ENCODE peak calls at places on chromosome 13, in four cellular contexts. J, S, G and Y are unnamed samples.

GRCh38 chr13:48493076-48493765 is 39.7 kb downstream of the RCBTB2 start:
- DNase-seq in J (no peak), G (no peak), S (no peak), Y (no peak)

GRCh38 chr13:46899801-46900200 is 2.9 kb upstream of the HTR2A start:
- DNase-seq in S (no peak), G (no peak), J (no peak), Y (no peak)

GRCh38 chr13:93318538-93318937 is 91.9 kb downstream of the GPC6 start:
- DNase-seq in J (no peak), G (no peak), S (no peak), Y (no peak)

GRCh38 chr13:98384739-98385138 is 192.2 kb downstream of the STK24 start:
- DNase-seq in S (no peak), J (no peak), G (no peak), Y (no peak)

GRCh38 chr13:66503890-66504289 is 726.2 kb downstream of the PCDH9 start:
- DNase-seq in J (no peak), G (no peak), S (no peak), Y (no peak)

GRCh38 chr13:23610187-23610576 is 40.0 kb downstream of the TNFRSF19 start:
- DNase-seq in J (no peak), S (no peak), G (no peak), Y (no peak)

GRCh38 chr13:97344250-97345175 is 89.5 kb upstream of the RAP2A start:
- DNase-seq in S (no peak), G (peak), J (peak), Y (peak)

GRCh38 chr13:47794963-47795362 is 206.1 kb downstream of the SUCLA2 start:
- DNase-seq in J (no peak), S (no peak), G (no peak), Y (peak)

GRCh38 chr13:106905380-106906259 is 337.7 kb upstream of the ARGLU1 start:
- DNase-seq in J (no peak), G (no peak), S (no peak), Y (no peak)

GRCh38 chr13:23876265-23876664 is 12.9 kb downstream of the MIPEP start:
- DNase-seq in G (no peak), S (no peak), J (no peak), Y (no peak)

GRCh38 chr13:97851269-97851668 is 102.2 kb upstream of the IPO5 start:
- DNase-seq in J (no peak), G (no peak), S (no peak), Y (no peak)

GRCh38 chr13:27012482-27013197 is 159.0 kb downstream of the USP12 start:
- DNase-seq in S (no peak), J (no peak), G (no peak), Y (no peak)

GRCh38 chr13:103803349-103803748 is 737.1 kb upstream of the SLC10A2 start:
- DNase-seq in J (no peak), G (no peak), S (no peak), Y (no peak)

GRCh38 chr13:25249001-25249543 is 38.2 kb downstream of the MTMR6 start:
- DNase-seq in J (no peak), G (peak), S (no peak), Y (no peak)

GRCh38 chr13:31485183-31485582 is 254.1 kb upstream of the RXFP2 start:
- DNase-seq in J (no peak), G (no peak), S (no peak), Y (no peak)

GRCh38 chr13:28537149-28537548 is 42.2 kb upstream of the FLT1 start:
- DNase-seq in S (no peak), J (no peak), G (no peak), Y (no peak)

GRCh38 chr13:23432589-23432988 is 913 bp downstream of the SACS start:
- DNase-seq in S (no peak), G (no peak), J (no peak), Y (no peak)

GRCh38 chr13:32147976-32148375 is 116.4 kb downstream of the FRY start:
- DNase-seq in J (no peak), G (no peak), S (no peak), Y (no peak)

GRCh38 chr13:108609353-108609752 is 20.1 kb upstream of the MYO16 start:
- DNase-seq in J (no peak), G (no peak), S (no peak), Y (peak)

GRCh38 chr13:109687559-109688448 is 98.6 kb downstream of the IRS2 start:
- DNase-seq in G (no peak), S (no peak), J (no peak), Y (no peak)

GRCh38 chr13:66492479-66492878 is 737.7 kb downstream of the PCDH9 start:
- DNase-seq in S (no peak), G (no peak), J (no peak), Y (no peak)

GRCh38 chr13:97241761-97242160 is 19.6 kb downstream of the MBNL2 start:
- DNase-seq in G (no peak), J (no peak), S (no peak), Y (no peak)

GRCh38 chr13:97200081-97200942 is 21.8 kb upstream of the MBNL2 start:
- DNase-seq in S (no peak), J (no peak), G (no peak), Y (no peak)

GRCh38 chr13:70203661-70204229 is 95.5 kb upstream of the KLHL1 start:
- DNase-seq in S (no peak), G (no peak), J (no peak), Y (no peak)

GRCh38 chr13:51928231-51928630 is 66.5 kb downstream of the CCDC70 start:
- DNase-seq in G (no peak), S (no peak), J (no peak), Y (no peak)

GRCh38 chr13:24307211-24308067 is 1.9 kb upstream of the C1QTNF9 start:
- DNase-seq in G (no peak), J (no peak), S (no peak), Y (no peak)

GRCh38 chr13:51050021-51050886 is 60.8 kb downstream of the C13orf42 start:
- DNase-seq in S (no peak), J (no peak), G (no peak), Y (no peak)

GRCh38 chr13:26965976-26966375 is 205.4 kb upstream of the GPR12 start:
- DNase-seq in G (no peak), J (no peak), S (no peak), Y (no peak)

GRCh38 chr13:62544928-62545327 is 1129.3 kb upstream of the PCDH20 start:
- DNase-seq in J (no peak), G (no peak), S (no peak), Y (no peak)

GRCh38 chr13:25982908-25983307 is 68.9 kb downstream of the SHISA2 start:
- DNase-seq in G (no peak), S (no peak), J (no peak), Y (no peak)

GRCh38 chr13:53405616-53406015 is 377.0 kb downstream of the OLFM4 start:
- DNase-seq in S (no peak), J (no peak), G (no peak), Y (no peak)

GRCh38 chr13:24723206-24723605 is 40.8 kb upstream of the RNF17 start:
- DNase-seq in J (no peak), S (no peak), G (no peak), Y (no peak)

GRCh38 chr13:31072041-31072440 is 89.7 kb downstream of the HSPH1 start:
- DNase-seq in J (no peak), S (no peak), G (no peak), Y (no peak)

GRCh38 chr13:99275093-99275469 is 16.9 kb upstream of the GPR18 start:
- DNase-seq in G (no peak), J (no peak), S (no peak), Y (peak)

GRCh38 chr13:88617176-88617575 is 946.0 kb downstream of the SLITRK5 start:
- DNase-seq in G (no peak), J (no peak), S (no peak), Y (no peak)

GRCh38 chr13:38670627-38671026 is 16.2 kb upstream of the FREM2 start:
- DNase-seq in G (no peak), J (no peak), S (no peak), Y (no peak)

GRCh38 chr13:19597523-19597922 is 35.9 kb upstream of the MPHOSPH8 start:
- DNase-seq in G (no peak), J (no peak), S (no peak), Y (no peak)

GRCh38 chr13:19604306-19604705 is 29.2 kb upstream of the MPHOSPH8 start:
- DNase-seq in G (no peak), J (no peak), S (no peak), Y (no peak)

GRCh38 chr13:19606152-19606551 is 27.3 kb upstream of the MPHOSPH8 start:
- DNase-seq in G (no peak), J (no peak), S (no peak), Y (peak)

GRCh38 chr13:19605161-19605955 is 28.1 kb upstream of the MPHOSPH8 start:
- DNase-seq in S (no peak), G (no peak), J (no peak), Y (no peak)

DNA sequence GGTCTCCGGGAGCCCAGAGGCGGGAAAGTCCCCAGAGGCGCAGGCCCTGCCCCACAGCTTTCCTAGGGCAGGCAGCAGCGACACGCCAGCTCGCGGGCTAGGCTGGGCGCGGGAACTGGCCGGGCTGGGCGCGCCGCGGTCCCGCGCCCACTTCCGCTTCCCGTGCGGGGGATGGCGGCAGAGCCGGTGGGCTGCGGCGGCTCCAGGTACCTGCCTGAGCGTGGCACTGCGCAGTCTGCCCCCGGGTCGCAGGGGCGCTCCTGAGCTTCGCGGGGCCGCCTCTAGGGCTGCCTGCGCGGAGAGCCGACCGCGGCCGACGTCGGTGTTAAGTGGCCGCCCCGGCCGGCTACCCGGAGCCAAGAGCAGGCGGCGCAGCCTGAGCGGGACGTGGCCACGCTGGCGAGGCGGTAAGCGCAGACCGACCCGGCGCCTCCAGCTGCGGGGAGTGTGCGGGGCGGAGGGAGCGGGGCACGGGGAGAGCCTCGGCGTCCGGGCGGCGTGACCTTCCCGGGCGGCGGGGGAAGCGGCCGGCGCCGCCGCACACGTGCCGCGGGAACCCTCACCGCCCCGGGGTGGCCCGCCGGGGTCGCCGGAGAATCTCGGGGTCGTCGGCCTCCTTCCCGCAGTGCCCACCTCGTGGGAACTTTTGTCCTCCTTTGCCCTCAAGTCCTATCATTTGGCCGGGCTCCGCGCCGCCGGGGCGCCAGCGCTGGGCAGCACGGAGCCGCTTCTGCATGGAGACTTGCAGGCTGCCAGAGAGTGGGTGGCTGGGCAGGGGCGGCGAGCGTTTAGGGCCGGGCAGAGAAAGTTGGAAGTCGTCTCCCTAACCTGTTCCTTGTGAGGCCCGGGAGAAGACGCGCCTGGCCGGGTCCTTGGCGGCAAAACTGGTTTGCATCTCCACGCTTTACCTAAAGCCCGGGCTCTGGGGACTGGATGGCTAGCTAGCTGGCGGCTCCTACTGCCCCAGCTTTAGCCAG is 31.4 kb upstream of the MPHOSPH8 start:
- DNase-seq in S (peak), G (no peak), J (no peak), Y (no peak)
- TF ChIP-seq POLR2A in S (no peak), G (no peak), J (no peak), Y (no peak)

DNA sequence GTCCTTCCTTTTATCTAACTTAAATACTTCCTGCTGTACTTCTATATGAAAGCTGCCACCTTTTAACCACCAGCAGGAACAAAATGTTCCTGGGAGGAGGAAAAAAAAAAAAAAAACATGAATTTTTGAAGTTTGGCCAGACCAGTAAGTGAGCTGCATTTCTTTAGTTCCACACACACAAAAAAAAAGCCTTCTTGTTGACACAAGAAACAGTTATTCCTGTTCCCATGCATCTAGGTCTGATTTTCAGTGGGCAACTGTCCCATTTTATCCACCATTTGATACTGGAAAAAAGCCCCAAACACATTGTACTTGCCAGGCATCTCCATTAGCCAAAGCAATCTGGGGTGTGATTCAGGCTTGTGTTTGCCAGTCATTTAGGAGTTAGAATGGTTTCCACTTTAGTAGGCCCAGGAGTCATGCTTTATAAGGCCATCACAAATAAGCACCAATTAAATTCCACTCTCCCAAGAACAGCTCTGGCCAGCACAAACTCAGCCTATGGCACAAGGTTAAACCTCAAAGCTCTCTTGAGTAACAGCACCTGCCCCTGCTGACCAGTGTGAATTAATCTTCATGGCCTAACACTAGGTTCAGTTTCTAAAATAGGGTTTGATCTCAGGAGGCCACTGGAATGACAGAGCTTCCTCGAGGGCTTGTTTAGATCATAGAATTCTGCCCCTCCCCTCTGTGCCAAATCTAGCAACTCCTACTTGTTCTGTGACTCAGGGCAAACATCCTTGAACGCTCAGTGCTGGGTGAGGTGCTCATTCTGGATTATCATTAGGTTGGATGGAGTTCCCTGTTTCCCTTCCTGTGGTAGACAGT is 67.1 kb downstream of the NUFIP1 start:
- DNase-seq in S (no peak), G (peak), J (peak), Y (peak)
- TF ChIP-seq POLR2A in S (no peak), G (no peak), J (no peak), Y (no peak)

DNA sequence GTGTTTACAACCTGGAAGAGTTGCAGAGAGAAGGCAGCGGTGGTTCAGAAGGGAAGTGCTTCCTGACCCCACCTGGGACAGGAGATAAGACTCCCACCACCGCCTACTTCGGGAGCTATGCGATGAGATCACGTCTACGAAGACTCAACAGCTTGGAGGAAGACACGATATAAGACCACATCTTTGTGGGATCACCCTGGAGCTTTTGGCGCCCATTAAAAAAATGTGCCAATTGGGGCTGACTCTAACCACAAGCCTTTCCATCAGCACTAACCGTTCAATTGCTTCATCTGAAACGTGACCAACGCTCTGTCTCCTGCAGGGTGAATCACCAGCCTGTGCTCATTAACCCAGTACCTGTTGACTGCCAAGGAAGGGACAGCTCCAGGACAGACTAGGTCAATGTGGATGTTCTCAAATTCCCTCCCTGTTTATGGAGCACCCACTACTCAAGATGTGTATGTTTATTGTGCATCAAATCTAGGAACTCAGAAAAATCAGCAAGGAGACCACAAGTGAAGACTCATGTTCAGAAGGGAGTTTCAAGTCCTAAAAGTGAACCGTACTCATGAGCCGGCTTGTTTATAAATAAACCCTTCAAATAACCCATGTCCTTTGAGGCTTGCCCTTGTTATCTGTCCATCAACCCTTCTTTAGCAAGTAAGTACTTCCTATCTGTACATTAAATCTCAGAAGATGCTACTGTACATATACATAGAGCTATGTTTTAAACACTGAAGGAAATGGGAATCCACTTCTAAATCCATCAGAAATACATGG is 67.5 kb downstream of the LATS2 start:
- DNase-seq in J (no peak), G (no peak), S (no peak), Y (peak)
- TF ChIP-seq POLR2A in J (no peak), G (no peak), S (no peak), Y (no peak)

DNA sequence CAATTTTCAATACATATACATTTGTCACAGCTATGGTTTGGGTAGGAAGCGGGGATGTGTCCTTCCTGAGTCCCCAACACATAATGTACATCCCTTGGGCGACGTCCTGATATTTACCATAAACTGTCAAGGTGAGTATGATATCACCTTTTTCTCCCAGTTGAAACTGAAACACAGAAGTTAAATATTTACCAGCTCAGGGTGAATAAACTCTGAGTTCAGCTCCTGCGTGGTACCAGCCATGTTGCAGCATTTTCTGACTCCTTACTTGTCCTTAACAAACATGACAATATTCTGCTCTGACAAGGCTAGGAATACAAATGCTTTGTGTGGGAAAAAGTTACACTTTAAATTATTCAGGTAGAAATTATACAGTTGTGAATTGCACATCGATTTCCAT is 294.2 kb downstream of the TEX29 start:
- DNase-seq in G (no peak), J (no peak), S (no peak), Y (no peak)
- TF ChIP-seq POLR2A in G (no peak), J (no peak), S (no peak), Y (no peak)

GRCh38 chr13:104847863-104848262 is 1687.6 kb downstream of the EFNB2 start:
- DNase-seq in J (no peak), G (no peak), S (no peak), Y (no peak)
- TF ChIP-seq POLR2A in J (no peak), G (no peak), S (no peak), Y (no peak)

GRCh38 chr13:94596575-94596971 is 621 bp upstream of the TGDS start:
- DNase-seq in G (no peak), J (no peak), S (peak), Y (no peak)

GRCh38 chr13:94599877-94600276 is 1.8 kb upstream of the GPR180 start:
- DNase-seq in S (no peak), J (no peak), G (no peak), Y (no peak)

GRCh38 chr13:94602467-94602866 is 810 bp downstream of the GPR180 start:
- DNase-seq in S (no peak), J (no peak), G (no peak), Y (no peak)

GRCh38 chr13:94598281-94598680 is 2.3 kb upstream of the TGDS start:
- DNase-seq in S (no peak), G (no peak), J (no peak), Y (no peak)

DNA sequence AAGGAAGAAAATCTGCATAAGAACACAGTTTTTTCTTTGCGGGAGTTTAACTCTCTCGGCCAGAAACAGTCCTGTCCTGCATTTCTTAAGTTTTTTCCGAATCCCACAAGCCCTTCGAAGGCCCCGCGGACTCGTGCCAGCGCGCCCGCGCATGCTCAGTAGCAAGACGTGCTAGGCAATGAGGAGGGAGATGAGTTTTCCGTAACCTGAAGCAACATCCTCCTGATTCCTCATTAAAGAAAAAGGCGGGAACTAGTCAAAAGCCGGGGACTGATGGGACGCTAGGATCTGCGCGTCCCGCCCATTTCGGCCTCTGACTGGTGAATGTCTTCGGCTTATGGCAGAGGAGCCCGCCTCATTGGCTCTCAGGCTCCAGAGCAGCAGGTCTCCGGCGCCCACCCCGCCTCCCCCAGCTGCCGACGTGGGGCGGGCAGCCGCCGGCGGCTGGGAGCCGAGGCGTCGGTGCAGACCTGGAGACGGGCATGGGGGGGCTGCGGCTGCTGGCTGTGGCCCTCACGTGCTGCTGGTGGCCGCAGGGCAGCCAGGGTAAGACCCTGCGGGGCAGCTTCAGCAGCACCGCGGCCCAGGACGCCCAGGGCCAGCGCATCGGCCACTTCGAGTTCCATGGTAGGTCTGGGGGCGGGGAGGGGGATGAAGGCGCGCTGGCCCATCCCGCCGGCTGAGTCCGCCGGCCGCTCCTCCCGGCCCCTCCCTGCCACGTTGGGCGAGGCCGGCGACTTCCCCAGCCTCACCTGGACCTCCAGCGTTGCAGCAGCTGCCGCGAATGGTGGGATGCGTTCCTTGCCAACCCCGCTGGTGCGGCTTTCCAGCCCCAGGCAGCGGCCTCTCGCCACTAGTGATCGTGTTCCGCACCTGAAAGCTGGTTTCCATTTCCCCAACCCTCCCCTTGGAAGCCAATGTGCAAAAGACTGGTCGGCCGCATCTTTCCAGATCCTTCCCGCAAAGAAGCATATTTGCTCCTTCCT is at the start of gene GPR180:
- DNase-seq in S (peak), G (peak), J (peak), Y (peak)
- TF ChIP-seq POLR2A in S (no peak), G (peak), J (peak), Y (peak)